ENCODE peak calls at places on chromosome 3, in four cellular contexts. X is K562, U is GM12878, S is H1. V is an unnamed sample.

GRCh38 chr3:112007641-112008040 is 8.9 kb downstream of the TAGLN3 start:
- DNase-seq in X (no peak), U (no peak), S (no peak), V (no peak)

GRCh38 chr3:46962990-46963389 is 13.6 kb downstream of the CCDC12 start:
- DNase-seq in X (no peak), U (no peak), S (no peak), V (no peak)

GRCh38 chr3:143648708-143649107 is 199.6 kb downstream of the SLC9A9 start:
- DNase-seq in X (peak; percentile 15), U (no peak), S (peak; percentile 54), V (no peak)

GRCh38 chr3:46844397-46844796 is 18.8 kb downstream of the MYL3 start:
- DNase-seq in X (no peak), U (no peak), S (no peak), V (no peak)

GRCh38 chr3:123313889-123314288 is 112.1 kb downstream of the SEC22A start:
- DNase-seq in X (no peak), U (no peak), S (no peak), V (no peak)

GRCh38 chr3:111924283-111924682 is 54.5 kb upstream of the ABHD10 start:
- DNase-seq in X (no peak), U (no peak), S (no peak), V (no peak)

GRCh38 chr3:14410501-14411165 is 8.2 kb downstream of the SLC6A6 start:
- DNase-seq in X (peak; percentile 95), U (no peak), S (no peak), V (peak; percentile 18)

GRCh38 chr3:64460877-64461276 is 226.9 kb downstream of the ADAMTS9 start:
- DNase-seq in X (no peak), U (no peak), S (no peak), V (no peak)

GRCh38 chr3:179613807-179614206 is 9.2 kb downstream of the NDUFB5 start:
- DNase-seq in X (no peak), U (no peak), S (no peak), V (no peak)

GRCh38 chr3:28699283-28699682 is 350.7 kb upstream of the AZI2 start:
- DNase-seq in X (no peak), U (no peak), S (no peak), V (no peak)

GRCh38 chr3:97835761-97836160 is 13.9 kb downstream of the CRYBG3 start:
- DNase-seq in X (no peak), U (no peak), S (no peak), V (no peak)

GRCh38 chr3:13452490-13453335 is 27.4 kb upstream of the HDAC11 start:
- DNase-seq in X (peak; percentile 63), U (peak; percentile 17), S (no peak), V (peak; percentile 63)

GRCh38 chr3:32257641-32258438 is 19.4 kb downstream of the CMTM8 start:
- DNase-seq in X (no peak), U (no peak), S (no peak), V (no peak)

GRCh38 chr3:157135671-157136396 is 24.1 kb downstream of the CCNL1 start:
- DNase-seq in X (peak; percentile 47), U (no peak), S (no peak), V (peak; percentile 64)

GRCh38 chr3:69094467-69095205 is 9.9 kb downstream of the ARL6IP5 start:
- DNase-seq in X (no peak), U (no peak), S (no peak), V (no peak)

GRCh38 chr3:153087595-153088566 is 74.1 kb upstream of the RAP2B start:
- DNase-seq in X (no peak), U (no peak), S (no peak), V (no peak)

GRCh38 chr3:73363093-73363492 is 261.6 kb downstream of the PDZRN3 start:
- DNase-seq in X (no peak), U (no peak), S (no peak), V (no peak)

GRCh38 chr3:36909181-36909580 is 35.7 kb downstream of the TRANK1 start:
- DNase-seq in X (no peak), U (no peak), S (no peak), V (no peak)

GRCh38 chr3:36909666-36910065 is 35.2 kb downstream of the TRANK1 start:
- DNase-seq in X (no peak), U (no peak), S (no peak), V (no peak)

GRCh38 chr3:36908647-36909180 is 36.1 kb downstream of the TRANK1 start:
- DNase-seq in X (no peak), U (no peak), S (no peak), V (no peak)

GRCh38 chr3:36906504-36907149 is 38.2 kb downstream of the TRANK1 start:
- DNase-seq in X (no peak), U (no peak), S (no peak), V (no peak)

GRCh38 chr3:36907911-36908646 is 36.8 kb downstream of the TRANK1 start:
- DNase-seq in X (peak; percentile 49), U (peak; percentile 24), S (no peak), V (peak; percentile 25)
- TF ChIP-seq HDAC6 in X (no peak), U (no peak), S (no peak), V (no peak)

GRCh38 chr3:108475220-108475782 is 35.1 kb downstream of the MYH15 start:
- DNase-seq in X (no peak), U (no peak), S (no peak), V (no peak)
- TF ChIP-seq HDAC6 in X (no peak), U (no peak), S (no peak), V (no peak)

GRCh38 chr3:138674131-138674530 is 65.6 kb downstream of the FAIM start:
- DNase-seq in X (no peak), U (no peak), S (no peak), V (no peak)
- TF ChIP-seq HDAC6 in X (no peak), U (no peak), S (no peak), V (no peak)

GRCh38 chr3:60531759-60532158 is 719.5 kb downstream of the FHIT start:
- DNase-seq in X (no peak), U (no peak), S (no peak), V (no peak)

GRCh38 chr3:60536420-60536819 is 714.8 kb downstream of the FHIT start:
- DNase-seq in X (no peak), U (peak; percentile 66), S (no peak), V (no peak)
- TF ChIP-seq HDAC6 in X (no peak), U (no peak), S (no peak), V (no peak)

GRCh38 chr3:25664066-25664809 is 469 bp downstream of the TOP2B start:
- DNase-seq in X (peak; percentile 75), U (no peak), S (peak; percentile 68), V (peak; percentile 29)

GRCh38 chr3:25663324-25664065 is 1.2 kb downstream of the TOP2B start:
- DNase-seq in X (peak; percentile 37), U (no peak), S (no peak), V (peak; percentile 56)

GRCh38 chr3:25662921-25663320 is 1.8 kb downstream of the TOP2B start:
- DNase-seq in X (no peak), U (no peak), S (no peak), V (no peak)

GRCh38 chr3:25664810-25665645 is at the start of gene TOP2B:
- DNase-seq in X (peak; percentile 99), U (peak; percentile 81), S (peak; percentile 93), V (peak; percentile 90)

GRCh38 chr3:25661694-25662455 is 2.8 kb downstream of the TOP2B start:
- DNase-seq in X (no peak), U (no peak), S (no peak), V (no peak)
- TF ChIP-seq HDAC6 in X (no peak), U (no peak), S (no peak), V (no peak)

GRCh38 chr3:48558446-48559134 is 2.0 kb upstream of the PFKFB4 start:
- DNase-seq in X (no peak), U (no peak), S (no peak), V (no peak)
- TF ChIP-seq HDAC6 in X (no peak), U (no peak), S (no peak), V (no peak)

DNA sequence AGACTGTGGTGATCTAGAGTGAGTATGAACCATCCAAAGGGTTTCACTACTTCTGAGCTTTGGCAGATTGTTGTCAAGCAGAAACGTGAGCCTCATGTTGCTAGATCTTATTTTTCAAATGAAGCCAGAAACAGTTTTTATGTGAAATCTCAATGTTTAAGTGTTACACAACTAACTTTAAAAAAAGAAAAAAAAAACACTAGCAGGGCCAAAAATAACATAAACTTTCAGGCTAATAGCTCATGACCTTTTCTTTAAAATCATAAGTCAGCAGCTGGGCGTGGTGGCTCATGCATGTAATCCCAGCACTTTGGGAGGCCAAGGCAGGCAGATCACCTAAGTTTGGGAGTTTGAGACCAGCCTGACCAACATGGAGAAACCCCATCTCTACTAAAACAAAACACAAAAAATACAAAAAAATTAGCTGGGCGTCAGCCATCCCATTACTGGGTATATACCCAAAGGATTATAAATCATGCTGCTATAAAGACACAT is 2.0 kb upstream of the HTR3D start:
- DNase-seq in X (no peak), U (no peak), S (no peak), V (no peak)
- TF ChIP-seq HDAC6 in X (no peak), U (no peak), S (no peak), V (no peak)

GRCh38 chr3:167184511-167184910 is 195.6 kb downstream of the ZBBX start:
- DNase-seq in X (no peak), U (no peak), S (no peak), V (peak; percentile 1)
- TF ChIP-seq HDAC6 in X (no peak), U (no peak), S (no peak), V (no peak)

DNA sequence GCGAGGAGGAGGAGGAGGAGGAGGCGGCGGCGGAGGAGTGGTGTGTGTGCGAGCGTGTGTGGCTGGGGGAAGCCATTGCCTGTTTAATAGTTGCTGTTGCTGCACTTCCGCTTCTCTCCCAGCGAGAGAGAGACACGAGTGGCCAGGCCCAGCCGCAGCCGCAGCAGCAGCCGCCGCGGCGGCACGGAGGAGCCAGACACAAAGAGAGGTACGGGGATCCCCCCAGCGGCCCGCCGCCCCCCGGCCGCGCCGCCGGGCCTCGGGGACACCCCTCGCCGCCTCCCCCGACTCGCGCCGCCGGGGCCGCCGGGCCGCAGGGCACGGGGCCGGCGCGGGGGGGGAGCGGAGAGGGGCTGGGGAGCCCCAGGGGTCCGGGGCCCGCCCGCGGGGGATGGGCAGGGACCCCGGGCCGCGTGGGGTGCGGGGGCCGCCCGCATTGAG is at the start of gene UBE2E1:
- DNase-seq in X (peak; percentile 73), U (no peak), S (no peak), V (peak; percentile 38)
- TF ChIP-seq HDAC6 in X (no peak), U (no peak), S (no peak), V (no peak)